ENCODE peak calls at places on chromosomes 16 and 17, in nine cellular contexts. O, A, P, V, G, Y, Q, L and S are unnamed samples.

GRCh38 chr16:11743308-11744074 is 834 bp upstream of the TXNDC11 start:
- DNase-seq in G (peak), Q (peak), V (peak), A (no peak), O (peak), Y (peak), L (peak), P (no peak), S (no peak)

GRCh38 chr17:58382108-58382884 is 30.3 kb upstream of the SUPT4H1 start:
- DNase-seq in P (no peak), O (no peak), V (no peak), Q (no peak), Y (no peak), A (no peak), L (no peak), G (no peak), S (no peak)

GRCh38 chr17:57677301-57677700 is 67.8 kb downstream of the CCDC182 start:
- DNase-seq in L (no peak), O (no peak), Q (no peak), G (no peak), Y (no peak), P (no peak), A (no peak), V (no peak), S (no peak)

GRCh38 chr17:5473906-5474305 is 5.1 kb upstream of the DHX33 start:
- DNase-seq in Q (no peak), G (no peak), Y (no peak), O (no peak), A (no peak), P (no peak), V (no peak), L (no peak), S (no peak)

GRCh38 chr16:88289549-88290344 is 93.0 kb upstream of the ZNF469 start:
- DNase-seq in Y (peak), P (no peak), L (no peak), O (no peak), Q (no peak), A (no peak), V (no peak), G (no peak), S (no peak)

GRCh38 chr16:19212059-19212458 is 44.0 kb downstream of the SYT17 start:
- DNase-seq in A (no peak), L (no peak), O (no peak), P (no peak), Q (no peak), V (no peak), G (no peak), Y (no peak), S (no peak)

GRCh38 chr16:82391690-82392089 is 221.7 kb upstream of the MPHOSPH6 start:
- DNase-seq in A (no peak), L (no peak), V (no peak), Q (no peak), G (no peak), Y (no peak), O (no peak), P (no peak), S (no peak)

GRCh38 chr17:16406742-16407674 is 8.4 kb upstream of the TRPV2 start:
- DNase-seq in P (no peak), Q (no peak), A (no peak), O (no peak), G (peak), V (no peak), L (peak), Y (peak), S (no peak)

GRCh38 chr17:73550561-73550960 is 93.7 kb downstream of the SDK2 start:
- DNase-seq in G (no peak), O (no peak), Y (no peak), L (no peak), Q (no peak), V (no peak), P (no peak), A (no peak), S (peak)

GRCh38 chr16:2449118-2449517 is 10.8 kb upstream of the TEDC2 start:
- DNase-seq in P (no peak), O (no peak), Y (no peak), A (no peak), L (no peak), Q (no peak), V (no peak), G (no peak), S (no peak)

GRCh38 chr16:4653981-4654380 is 29.4 kb downstream of the MGRN1 start:
- DNase-seq in L (peak), G (no peak), P (no peak), O (no peak), Q (no peak), A (no peak), V (peak), Y (no peak), S (no peak)

GRCh38 chr17:27345141-27345904 is 51.4 kb downstream of the WSB1 start:
- DNase-seq in Q (no peak), O (no peak), P (no peak), G (peak), Y (no peak), A (no peak), L (no peak), V (peak), S (no peak)

GRCh38 chr17:41048441-41048840 is 1.3 kb upstream of the KRTAP2-1 start:
- DNase-seq in P (no peak), G (no peak), L (no peak), Q (no peak), V (no peak), A (no peak), O (no peak), Y (no peak), S (no peak)

GRCh38 chr16:11254913-11255736 is 879 bp downstream of the SOCS1 start:
- DNase-seq in A (no peak), Q (peak), Y (peak), G (peak), P (no peak), V (peak), O (no peak), L (peak), S (no peak)

GRCh38 chr16:30187971-30188561 is 4.7 kb downstream of the CORO1A start:
- DNase-seq in L (no peak), V (no peak), P (no peak), Q (no peak), A (no peak), O (no peak), G (no peak), Y (no peak), S (peak)

GRCh38 chr16:66843191-66843590 is 1.0 kb upstream of the CA7 start:
- DNase-seq in L (no peak), V (no peak), G (no peak), A (no peak), P (no peak), Q (no peak), O (no peak), Y (no peak), S (peak)

GRCh38 chr16:22027633-22028032 is 19.7 kb downstream of the MOSMO start:
- DNase-seq in O (no peak), L (no peak), P (no peak), Y (no peak), V (no peak), G (no peak), A (no peak), Q (no peak), S (no peak)

GRCh38 chr16:84033251-84034195 is 9.1 kb downstream of the SLC38A8 start:
- DNase-seq in Q (no peak), O (no peak), L (no peak), Y (no peak), A (no peak), G (no peak), P (no peak), V (no peak), S (no peak)

GRCh38 chr16:23482778-23483177 is 27.5 kb downstream of the GGA2 start:
- DNase-seq in P (no peak), A (no peak), Q (no peak), V (no peak), G (no peak), Y (no peak), O (no peak), L (no peak), S (no peak)

GRCh38 chr17:75639771-75640555 is 6.7 kb downstream of the SMIM5 start:
- DNase-seq in G (no peak), P (no peak), V (no peak), L (no peak), Q (no peak), O (no peak), Y (no peak), A (no peak), S (no peak)

GRCh38 chr17:39624313-39624712 is 2.4 kb upstream of the PPP1R1B start:
- DNase-seq in Q (no peak), Y (no peak), G (no peak), A (no peak), O (no peak), P (no peak), L (no peak), V (no peak), S (no peak)

GRCh38 chr17:4771519-4772234 is at the start of gene TM4SF5:
- DNase-seq in L (peak), Q (no peak), A (no peak), P (no peak), G (no peak), V (no peak), Y (peak), O (no peak), S (no peak)

GRCh38 chr17:7237266-7237760 is 1.9 kb downstream of the PHF23 start:
- DNase-seq in G (no peak), O (no peak), A (no peak), P (no peak), L (no peak), Y (no peak), Q (no peak), V (no peak), S (no peak)

GRCh38 chr17:7014995-7015586 is 2.7 kb downstream of the RNASEK start:
- DNase-seq in Y (no peak), V (no peak), O (no peak), L (no peak), Q (no peak), A (no peak), P (no peak), G (no peak), S (no peak)

GRCh38 chr16:85391175-85391707 is 221.9 kb upstream of the GSE1 start:
- DNase-seq in L (no peak), A (no peak), Y (peak), V (peak), O (no peak), Q (peak), G (no peak), P (no peak), S (peak)

GRCh38 chr17:58783380-58783779 is 27.7 kb downstream of the PPM1E start:
- DNase-seq in G (peak), L (no peak), Y (no peak), A (no peak), P (no peak), V (no peak), Q (no peak), O (no peak), S (no peak)

GRCh38 chr16:56860226-56861020 is 4.6 kb upstream of the SLC12A3 start:
- DNase-seq in V (no peak), L (no peak), A (no peak), Q (no peak), Y (no peak), P (no peak), G (no peak), O (no peak), S (no peak)

GRCh38 chr17:69235338-69236058 is 6.9 kb upstream of the ABCA10 start:
- DNase-seq in G (peak), V (peak), A (peak), P (peak), L (peak), Q (peak), O (peak), Y (peak), S (peak)

GRCh38 chr16:9015489-9015888 is 51.8 kb upstream of the USP7 start:
- DNase-seq in G (no peak), A (no peak), V (no peak), L (no peak), O (no peak), Q (no peak), Y (no peak), P (no peak), S (no peak)

GRCh38 chr17:15498107-15498506 is 30.7 kb upstream of the CDRT4 start:
- DNase-seq in Q (no peak), Y (no peak), O (no peak), P (no peak), G (peak), V (no peak), L (peak), A (no peak), S (no peak)

GRCh38 chr17:82003411-82004381 is 19.0 kb downstream of the CENPX start:
- DNase-seq in Q (peak), G (no peak), Y (no peak), P (no peak), O (peak), A (peak), L (peak), V (peak), S (peak)
- TF ChIP-seq CTCF in Q (no peak), G (no peak), Y (no peak), P (no peak), O (no peak), A (no peak), L (no peak), V (no peak), S (no peak)

DNA sequence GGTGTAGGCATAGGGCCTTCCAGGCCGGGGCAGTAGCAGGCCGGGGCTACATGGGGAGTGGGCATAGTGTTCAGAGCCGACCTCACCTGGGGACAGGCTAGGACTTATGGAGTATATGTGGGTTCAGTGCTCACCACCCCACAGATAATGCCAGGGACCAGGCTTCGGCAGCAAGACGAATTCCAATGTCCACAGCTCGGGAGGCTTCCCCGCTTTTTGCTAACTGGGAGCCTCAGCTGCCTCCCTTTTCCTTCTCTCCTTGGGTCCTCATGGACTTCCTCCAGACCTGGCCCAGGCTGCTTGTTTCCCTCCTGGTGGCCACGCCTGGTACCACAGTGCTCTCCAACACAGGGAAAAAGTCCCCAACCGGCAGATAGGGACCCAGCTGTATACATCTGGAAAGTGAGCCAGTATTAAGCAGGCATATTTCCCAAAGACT is 20.1 kb upstream of the SLC46A1 start:
- DNase-seq in G (peak), O (no peak), Q (no peak), Y (no peak), V (no peak), A (no peak), P (no peak), L (peak), S (no peak)
- TF ChIP-seq CTCF in G (peak), O (no peak), Q (no peak), Y (no peak), V (peak), A (peak), P (peak), L (no peak), S (no peak)

GRCh38 chr17:67993153-67993997 is 2.9 kb downstream of the C17orf58 start:
- DNase-seq in P (peak), L (peak), O (peak), Y (peak), V (peak), G (peak), Q (peak), A (peak), S (peak)
- TF ChIP-seq CTCF in P (no peak), L (no peak), O (no peak), Y (peak), V (no peak), G (no peak), Q (peak), A (no peak), S (no peak)

GRCh38 chr17:64066709-64067108 is 46.3 kb upstream of the ICAM2 start:
- DNase-seq in P (no peak), Q (no peak), G (no peak), L (no peak), Y (no peak), A (no peak), V (no peak), O (no peak), S (no peak)

GRCh38 chr17:64063088-64063487 is 42.7 kb upstream of the ICAM2 start:
- DNase-seq in P (no peak), V (no peak), O (no peak), L (no peak), Y (no peak), G (no peak), A (no peak), Q (no peak), S (no peak)

GRCh38 chr17:64064331-64064730 is 43.9 kb upstream of the ICAM2 start:
- DNase-seq in O (no peak), Y (peak), V (peak), Q (no peak), G (no peak), A (no peak), L (no peak), P (no peak), S (no peak)

GRCh38 chr17:64061157-64061898 is 40.9 kb upstream of the ICAM2 start:
- DNase-seq in V (no peak), P (no peak), G (no peak), Q (no peak), Y (no peak), A (no peak), L (no peak), O (no peak), S (no peak)

GRCh38 chr17:64063766-64064224 is 43.4 kb upstream of the ICAM2 start:
- DNase-seq in Q (peak), Y (peak), A (no peak), V (peak), L (peak), O (no peak), G (peak), P (no peak), S (no peak)
- TF ChIP-seq CTCF in Q (peak), Y (peak), A (peak), V (peak), L (peak), O (peak), G (peak), P (peak), S (peak)

DNA sequence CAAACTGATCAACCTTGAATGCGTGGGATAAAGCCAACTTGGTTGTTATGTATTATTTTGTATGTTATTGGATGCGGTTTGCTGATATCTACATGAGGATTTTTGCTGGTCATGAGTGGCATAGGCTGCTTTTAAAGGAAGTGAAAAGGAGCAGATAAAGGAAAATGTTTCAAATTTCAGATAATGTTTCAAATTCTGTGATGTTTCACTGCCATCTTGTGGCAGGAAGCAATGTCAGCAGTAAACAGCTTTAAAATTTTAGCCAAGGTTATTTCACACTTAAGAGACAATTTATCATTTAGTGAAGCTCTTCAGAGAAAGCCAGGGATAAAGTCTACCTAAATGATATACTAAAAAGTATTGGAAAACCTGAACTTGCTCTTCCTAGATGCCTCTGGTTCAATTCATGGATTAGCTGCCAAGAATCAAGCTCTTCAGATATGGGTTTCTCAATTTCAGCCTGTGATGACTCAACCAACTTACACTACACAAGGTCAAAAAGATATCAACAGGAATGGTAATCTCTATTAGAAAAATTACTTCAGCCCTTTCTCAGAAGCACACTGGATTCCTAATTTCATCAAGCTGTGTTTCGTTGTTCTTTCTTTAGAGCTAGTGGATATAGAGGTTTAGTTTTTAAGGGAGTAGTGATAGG is 136.0 kb upstream of the C17orf78 start:
- DNase-seq in O (no peak), G (peak), P (no peak), A (peak), Q (no peak), L (peak), Y (no peak), V (peak), S (no peak)
- TF ChIP-seq CTCF in O (peak), G (no peak), P (peak), A (peak), Q (peak), L (peak), Y (peak), V (peak), S (peak)

GRCh38 chr16:69132424-69133252 is at the start of the genes CHTF8 and UTP4:
- DNase-seq in O (peak), Y (peak), G (peak), P (peak), V (peak), A (peak), Q (peak), L (peak), S (peak)
- TF ChIP-seq CTCF in O (no peak), Y (no peak), G (no peak), P (no peak), V (no peak), A (no peak), Q (no peak), L (no peak), S (no peak)